ENCODE peak calls at places on chromosomes 13 and 19, in nine cellular contexts. One of them, this sample, is unnamed.

GRCh38 chr13:66835040-66835628 is 395.0 kb downstream of the PCDH9 start:
- DNase-seq in NCI-H1092 treated with DMSO at 0.1 percent for 48 hours: peak
- DNase-seq in Caki2: no peak
- DNase-seq in neural crest cell: no peak
- DNase-seq in left colon: no peak
- DNase-seq in activated B cell treated with CpG ODN at 0.5 μM for 24 hours: no peak
- DNase-seq in astrocyte of the spinal cord: peak
- DNase-seq in stimulated activated CD8-positive, alpha-beta memory T cell treated with anti-CD3 and anti-CD28 coated beads, Interleukin-15, amount 100 ng/mL, for 24 hours: no peak
- DNase-seq in effector CD4-positive, alpha-beta T cell: no peak
- DNase-seq in this sample: no peak

GRCh38 chr13:113846639-113847318 is 17.1 kb downstream of the GAS6 start:
- DNase-seq in stimulated activated CD8-positive, alpha-beta memory T cell treated with anti-CD3 and anti-CD28 coated beads, Interleukin-15, amount 100 ng/mL, for 24 hours: no peak
- DNase-seq in neural crest cell: no peak
- DNase-seq in Caki2: no peak
- DNase-seq in astrocyte of the spinal cord: no peak
- DNase-seq in NCI-H1092 treated with DMSO at 0.1 percent for 48 hours: no peak
- DNase-seq in activated B cell treated with CpG ODN at 0.5 μM for 24 hours: no peak
- DNase-seq in left colon: no peak
- DNase-seq in effector CD4-positive, alpha-beta T cell: no peak
- DNase-seq in this sample: no peak

GRCh38 chr19:38538793-38539528 is 78.8 kb downstream of the MAP4K1 start:
- DNase-seq in activated B cell treated with CpG ODN at 0.5 μM for 24 hours: no peak
- DNase-seq in left colon: no peak
- DNase-seq in effector CD4-positive, alpha-beta T cell: peak
- DNase-seq in astrocyte of the spinal cord: no peak
- DNase-seq in neural crest cell: no peak
- DNase-seq in Caki2: no peak
- DNase-seq in stimulated activated CD8-positive, alpha-beta memory T cell treated with anti-CD3 and anti-CD28 coated beads, Interleukin-15, amount 100 ng/mL, for 24 hours: no peak
- DNase-seq in NCI-H1092 treated with DMSO at 0.1 percent for 48 hours: no peak
- DNase-seq in this sample: no peak

GRCh38 chr13:33612641-33613638 is 205.0 kb upstream of the RFC3 start:
- DNase-seq in NCI-H1092 treated with DMSO at 0.1 percent for 48 hours: no peak
- DNase-seq in activated B cell treated with CpG ODN at 0.5 μM for 24 hours: no peak
- DNase-seq in neural crest cell: no peak
- DNase-seq in Caki2: no peak
- DNase-seq in effector CD4-positive, alpha-beta T cell: no peak
- DNase-seq in left colon: no peak
- DNase-seq in astrocyte of the spinal cord: no peak
- DNase-seq in stimulated activated CD8-positive, alpha-beta memory T cell treated with anti-CD3 and anti-CD28 coated beads, Interleukin-15, amount 100 ng/mL, for 24 hours: no peak
- DNase-seq in this sample: no peak

GRCh38 chr19:21110183-21110582 is 28.2 kb downstream of the ZNF714 start:
- DNase-seq in astrocyte of the spinal cord: no peak
- DNase-seq in NCI-H1092 treated with DMSO at 0.1 percent for 48 hours: no peak
- DNase-seq in activated B cell treated with CpG ODN at 0.5 μM for 24 hours: no peak
- DNase-seq in Caki2: no peak
- DNase-seq in left colon: no peak
- DNase-seq in effector CD4-positive, alpha-beta T cell: no peak
- DNase-seq in stimulated activated CD8-positive, alpha-beta memory T cell treated with anti-CD3 and anti-CD28 coated beads, Interleukin-15, amount 100 ng/mL, for 24 hours: no peak
- DNase-seq in neural crest cell: no peak
- DNase-seq in this sample: no peak

GRCh38 chr19:50239916-50240585 is 36.6 kb downstream of the MYH14 start:
- DNase-seq in neural crest cell: no peak
- DNase-seq in effector CD4-positive, alpha-beta T cell: no peak
- DNase-seq in activated B cell treated with CpG ODN at 0.5 μM for 24 hours: no peak
- DNase-seq in astrocyte of the spinal cord: no peak
- DNase-seq in stimulated activated CD8-positive, alpha-beta memory T cell treated with anti-CD3 and anti-CD28 coated beads, Interleukin-15, amount 100 ng/mL, for 24 hours: no peak
- DNase-seq in left colon: no peak
- DNase-seq in Caki2: no peak
- DNase-seq in NCI-H1092 treated with DMSO at 0.1 percent for 48 hours: no peak
- DNase-seq in this sample: no peak

GRCh38 chr13:19587635-19588300 is 26.4 kb upstream of the TPTE2 start:
- DNase-seq in NCI-H1092 treated with DMSO at 0.1 percent for 48 hours: peak
- DNase-seq in stimulated activated CD8-positive, alpha-beta memory T cell treated with anti-CD3 and anti-CD28 coated beads, Interleukin-15, amount 100 ng/mL, for 24 hours: no peak
- DNase-seq in activated B cell treated with CpG ODN at 0.5 μM for 24 hours: no peak
- DNase-seq in astrocyte of the spinal cord: peak
- DNase-seq in left colon: no peak
- DNase-seq in Caki2: peak
- DNase-seq in neural crest cell: no peak
- DNase-seq in effector CD4-positive, alpha-beta T cell: no peak
- DNase-seq in this sample: no peak

GRCh38 chr13:20174656-20175405 is 14.0 kb upstream of the GJA3 start:
- DNase-seq in left colon: peak
- DNase-seq in neural crest cell: no peak
- DNase-seq in astrocyte of the spinal cord: peak
- DNase-seq in NCI-H1092 treated with DMSO at 0.1 percent for 48 hours: no peak
- DNase-seq in stimulated activated CD8-positive, alpha-beta memory T cell treated with anti-CD3 and anti-CD28 coated beads, Interleukin-15, amount 100 ng/mL, for 24 hours: no peak
- DNase-seq in Caki2: peak
- DNase-seq in effector CD4-positive, alpha-beta T cell: no peak
- DNase-seq in activated B cell treated with CpG ODN at 0.5 μM for 24 hours: peak
- DNase-seq in this sample: peak

GRCh38 chr19:14786421-14786851 is 8.1 kb upstream of the ADGRE2 start:
- DNase-seq in effector CD4-positive, alpha-beta T cell: no peak
- DNase-seq in Caki2: no peak
- DNase-seq in stimulated activated CD8-positive, alpha-beta memory T cell treated with anti-CD3 and anti-CD28 coated beads, Interleukin-15, amount 100 ng/mL, for 24 hours: peak
- DNase-seq in left colon: no peak
- DNase-seq in activated B cell treated with CpG ODN at 0.5 μM for 24 hours: no peak
- DNase-seq in neural crest cell: peak
- DNase-seq in NCI-H1092 treated with DMSO at 0.1 percent for 48 hours: no peak
- DNase-seq in astrocyte of the spinal cord: no peak
- DNase-seq in this sample: peak

GRCh38 chr19:21519488-21519887 is 14.1 kb downstream of the ZNF429 start:
- DNase-seq in effector CD4-positive, alpha-beta T cell: no peak
- DNase-seq in left colon: no peak
- DNase-seq in NCI-H1092 treated with DMSO at 0.1 percent for 48 hours: no peak
- DNase-seq in Caki2: peak
- DNase-seq in activated B cell treated with CpG ODN at 0.5 μM for 24 hours: no peak
- DNase-seq in neural crest cell: no peak
- DNase-seq in stimulated activated CD8-positive, alpha-beta memory T cell treated with anti-CD3 and anti-CD28 coated beads, Interleukin-15, amount 100 ng/mL, for 24 hours: no peak
- DNase-seq in astrocyte of the spinal cord: no peak
- DNase-seq in this sample: no peak

GRCh38 chr13:112059457-112060317 is 7.3 kb upstream of the SOX1 start:
- DNase-seq in Caki2: no peak
- DNase-seq in effector CD4-positive, alpha-beta T cell: no peak
- DNase-seq in astrocyte of the spinal cord: no peak
- DNase-seq in left colon: no peak
- DNase-seq in NCI-H1092 treated with DMSO at 0.1 percent for 48 hours: peak
- DNase-seq in neural crest cell: no peak
- DNase-seq in activated B cell treated with CpG ODN at 0.5 μM for 24 hours: no peak
- DNase-seq in stimulated activated CD8-positive, alpha-beta memory T cell treated with anti-CD3 and anti-CD28 coated beads, Interleukin-15, amount 100 ng/mL, for 24 hours: no peak
- DNase-seq in this sample: no peak

GRCh38 chr13:113078895-113079720 is 26.5 kb upstream of the F7 start:
- DNase-seq in left colon: no peak
- DNase-seq in Caki2: no peak
- DNase-seq in astrocyte of the spinal cord: no peak
- DNase-seq in neural crest cell: no peak
- DNase-seq in stimulated activated CD8-positive, alpha-beta memory T cell treated with anti-CD3 and anti-CD28 coated beads, Interleukin-15, amount 100 ng/mL, for 24 hours: no peak
- DNase-seq in NCI-H1092 treated with DMSO at 0.1 percent for 48 hours: peak
- DNase-seq in activated B cell treated with CpG ODN at 0.5 μM for 24 hours: no peak
- DNase-seq in effector CD4-positive, alpha-beta T cell: no peak
- DNase-seq in this sample: peak

GRCh38 chr13:98719527-98720250 is 32.8 kb downstream of the SLC15A1 start:
- DNase-seq in neural crest cell: no peak
- DNase-seq in effector CD4-positive, alpha-beta T cell: no peak
- DNase-seq in stimulated activated CD8-positive, alpha-beta memory T cell treated with anti-CD3 and anti-CD28 coated beads, Interleukin-15, amount 100 ng/mL, for 24 hours: no peak
- DNase-seq in NCI-H1092 treated with DMSO at 0.1 percent for 48 hours: no peak
- DNase-seq in astrocyte of the spinal cord: no peak
- DNase-seq in Caki2: no peak
- DNase-seq in activated B cell treated with CpG ODN at 0.5 μM for 24 hours: no peak
- DNase-seq in left colon: no peak
- DNase-seq in this sample: no peak

GRCh38 chr13:25821761-25822160 is 230.1 kb downstream of the SHISA2 start:
- DNase-seq in stimulated activated CD8-positive, alpha-beta memory T cell treated with anti-CD3 and anti-CD28 coated beads, Interleukin-15, amount 100 ng/mL, for 24 hours: no peak
- DNase-seq in Caki2: no peak
- DNase-seq in left colon: no peak
- DNase-seq in astrocyte of the spinal cord: no peak
- DNase-seq in effector CD4-positive, alpha-beta T cell: no peak
- DNase-seq in NCI-H1092 treated with DMSO at 0.1 percent for 48 hours: no peak
- DNase-seq in neural crest cell: no peak
- DNase-seq in activated B cell treated with CpG ODN at 0.5 μM for 24 hours: no peak
- DNase-seq in this sample: no peak

This sample was measured in left lung.